ENCODE peak calls at places on chromosomes 5 and 9, in eight cellular contexts. D is adrenal gland; R is activated CD8-positive, alpha-beta memory T cell treated with anti-CD3 and anti-CD28 coated beads for 48 hours; B is astrocyte of the spinal cord; C is stimulated activated CD8-positive, alpha-beta memory T cell treated with anti-CD3 and anti-CD28 coated beads, Interleukin-4, amount 100 ng/mL, for 4 hours; S is cardiac muscle cell; O is mammary epithelial cell; H is stimulated activated CD4-positive, alpha-beta T cell treated with anti-CD3 and anti-CD28 coated beads, Interleukin-12 subunit alpha, Interleukin-12 subunit beta, amount 100 ng/mL, for 4 hours. G is an unnamed sample.

GRCh38 chr5:171646338-171647042 is 139.1 kb upstream of the SMIM23 start:
- DNase-seq in D (no peak), C (no peak), R (no peak), O (no peak), B (no peak), H (no peak), S (no peak), G (no peak)

GRCh38 chr5:109878887-109879286 is 189.2 kb downstream of the MAN2A1 start:
- DNase-seq in B (no peak), O (no peak), S (no peak), R (no peak), C (no peak), D (no peak), H (no peak), G (no peak)

GRCh38 chr5:173010021-173010420 is 26.4 kb downstream of the ATP6V0E1 start:
- DNase-seq in S (no peak), B (no peak), C (no peak), H (peak; percentile 13), O (peak; percentile 24), R (no peak), D (no peak), G (no peak)

GRCh38 chr9:12774861-12775367 is at the start of gene LURAP1L:
- DNase-seq in S (peak; percentile 80), C (no peak), R (no peak), D (peak; percentile 51), O (peak; percentile 88), B (peak; percentile 78), H (no peak), G (peak; percentile 52)

GRCh38 chr9:85900504-85901201 is 40.3 kb upstream of the NAA35 start:
- DNase-seq in S (peak; percentile 59), O (peak; percentile 12), H (peak; percentile 33), D (peak; percentile 21), C (no peak), R (peak; percentile 16), B (peak; percentile 29), G (peak; percentile 39)

GRCh38 chr9:33880562-33881089 is 63.7 kb downstream of the UBE2R2 start:
- DNase-seq in C (no peak), B (no peak), S (no peak), R (no peak), H (no peak), D (no peak), O (no peak), G (no peak)

GRCh38 chr5:171543486-171543885 is 124.0 kb downstream of the FGF18 start:
- DNase-seq in O (no peak), B (no peak), C (no peak), H (no peak), R (no peak), S (no peak), D (no peak), G (no peak)

GRCh38 chr9:88737876-88738275 is 202.9 kb downstream of the NXNL2 start:
- DNase-seq in D (no peak), S (peak; percentile 78), R (no peak), B (no peak), H (no peak), O (no peak), C (no peak), G (no peak)

GRCh38 chr9:265209-265900 is 50.7 kb downstream of the DOCK8 start:
- DNase-seq in S (no peak), O (no peak), D (no peak), H (no peak), R (no peak), B (no peak), C (no peak), G (no peak)

GRCh38 chr9:61665829-61666228 is 476.0 kb downstream of the SPATA31A7 start:
- DNase-seq in S (no peak), D (no peak), C (no peak), H (no peak), O (no peak), B (no peak), R (no peak), G (no peak)

GRCh38 chr9:16413509-16414016 is 456.9 kb downstream of the BNC2 start:
- DNase-seq in O (peak; percentile 25), B (peak; percentile 78), S (peak; percentile 100), R (no peak), C (no peak), H (no peak), D (no peak), G (no peak)

GRCh38 chr9:8627944-8628679 is 828.5 kb upstream of the DMAC1 start:
- DNase-seq in B (peak; percentile 2), S (no peak), C (no peak), O (peak; percentile 1), D (no peak), H (no peak), R (no peak), G (no peak)

G was measured in NCI-H460.